ENCODE peak calls at places on chromosomes 11 and 22, in ten cellular contexts. B is A549, A is transverse colon, Z is tibial nerve, T is stomach, Q is ovary, U is SK-N-SH, H is K562, J is esophagus muscularis mucosa, C is HepG2. K is an unnamed sample.

GRCh38 chr22:43127166-43127908 is 15.9 kb downstream of the MCAT start:
- DNase-seq in Q (no peak), Z (no peak), A (peak), T (peak), B (no peak), J (no peak), C (no peak), H (peak), U (no peak), K (no peak)

GRCh38 chr11:103541186-103541795 is 432.1 kb downstream of the DYNC2H1 start:
- DNase-seq in B (peak), Z (no peak), U (no peak), A (no peak), T (no peak), C (no peak), H (no peak), J (peak), Q (no peak), K (no peak)

GRCh38 chr11:122883682-122883981 is 1.1 kb downstream of the JHY start:
- DNase-seq in Z (no peak), C (no peak), A (no peak), J (no peak), Q (no peak), H (no peak), U (no peak), T (no peak), B (no peak), K (no peak)

GRCh38 chr11:63641727-63642126 is 27.5 kb upstream of the PLAAT3 start:
- DNase-seq in Z (no peak), Q (no peak), H (no peak), J (no peak), U (no peak), T (no peak), C (no peak), A (no peak), B (no peak), K (no peak)

GRCh38 chr22:31926086-31926485 is 18.2 kb upstream of the YWHAH start:
- DNase-seq in H (no peak), U (no peak), J (no peak), T (no peak), B (no peak), C (no peak), Q (no peak), Z (no peak), A (no peak), K (no peak)

GRCh38 chr11:113160652-113161051 is 153.7 kb upstream of the TTC12 start:
- DNase-seq in B (no peak), H (no peak), Q (no peak), J (no peak), T (no peak), C (no peak), Z (no peak), U (no peak), A (no peak), K (no peak)

GRCh38 chr11:118287006-118287405 is 17.5 kb upstream of the CD3E start:
- DNase-seq in J (no peak), Z (no peak), U (no peak), Q (no peak), T (no peak), A (no peak), B (no peak), C (no peak), H (no peak), K (no peak)

GRCh38 chr11:95296165-95296564 is 65.2 kb upstream of the SESN3 start:
- DNase-seq in H (no peak), Z (no peak), C (no peak), U (peak), B (no peak), J (no peak), T (peak), A (peak), Q (no peak), K (no peak)

GRCh38 chr22:23781065-23781464 is 5.7 kb upstream of the SMARCB1 start:
- DNase-seq in J (no peak), B (no peak), H (no peak), Q (no peak), Z (no peak), U (peak), T (no peak), C (no peak), A (no peak), K (no peak)

GRCh38 chr11:73570415-73571114 is 27.3 kb downstream of the FAM168A start:
- DNase-seq in B (peak), C (no peak), H (no peak), J (no peak), Z (no peak), U (no peak), Q (no peak), T (no peak), A (no peak), K (no peak)

GRCh38 chr11:11620251-11620965 is 1.4 kb downstream of the GALNT18 start:
- DNase-seq in Z (no peak), T (peak), U (peak), Q (peak), C (no peak), B (peak), J (peak), A (peak), H (no peak), K (peak)

GRCh38 chr11:18617688-18618340 is 16.3 kb downstream of the SPTY2D1 start:
- DNase-seq in A (no peak), C (no peak), J (no peak), B (no peak), Q (no peak), H (no peak), T (no peak), Z (no peak), U (no peak), K (no peak)

GRCh38 chr11:69383372-69383771 is 89.4 kb downstream of the MYEOV start:
- DNase-seq in B (no peak), H (no peak), Q (no peak), J (no peak), Z (no peak), C (no peak), T (peak), U (peak), A (no peak), K (peak)

GRCh38 chr11:70073188-70073817 is 4.8 kb upstream of the ANO1 start:
- DNase-seq in Z (no peak), U (no peak), Q (no peak), H (no peak), C (no peak), B (no peak), T (no peak), J (no peak), A (no peak), K (peak)

GRCh38 chr11:9639099-9639498 is 24.8 kb upstream of the SWAP70 start:
- DNase-seq in T (peak), C (no peak), H (no peak), U (no peak), Q (no peak), A (peak), Z (peak), J (no peak), B (no peak), K (peak)

GRCh38 chr11:108466405-108466804 is 924 bp downstream of the C11orf65 start:
- DNase-seq in C (no peak), H (no peak), J (no peak), Z (no peak), Q (peak), U (no peak), B (no peak), T (no peak), A (peak), K (no peak)

GRCh38 chr11:35800970-35801953 is 138.7 kb downstream of the TRIM44 start:
- DNase-seq in C (no peak), Z (no peak), U (no peak), B (no peak), J (no peak), A (no peak), T (no peak), Q (no peak), H (no peak), K (no peak)

GRCh38 chr22:29570456-29570855 is 10.5 kb downstream of the NIPSNAP1 start:
- DNase-seq in C (no peak), H (no peak), A (no peak), J (no peak), U (no peak), B (no peak), Q (no peak), Z (no peak), T (no peak), K (no peak)

GRCh38 chr11:29272019-29272654 is 744.7 kb downstream of the KCNA4 start:
- DNase-seq in J (no peak), U (no peak), B (peak), A (no peak), C (no peak), Z (no peak), Q (no peak), H (no peak), T (no peak), K (no peak)

GRCh38 chr22:25069758-25070461 is 117.4 kb downstream of the KIAA1671 start:
- DNase-seq in U (no peak), H (no peak), Q (peak), A (no peak), B (no peak), T (no peak), Z (no peak), C (no peak), J (no peak), K (no peak)

GRCh38 chr22:20086101-20086599 is 6.1 kb downstream of the DGCR8 start:
- DNase-seq in C (no peak), B (no peak), H (no peak), U (no peak), J (no peak), A (no peak), Q (no peak), Z (no peak), T (no peak), K (no peak)

GRCh38 chr22:25207553-25208157 is 8.0 kb downstream of the CRYBB3 start:
- DNase-seq in A (no peak), U (no peak), Z (no peak), B (no peak), Q (no peak), H (no peak), C (no peak), J (no peak), T (no peak), K (no peak)

GRCh38 chr11:69979632-69980031 is 98.5 kb upstream of the ANO1 start:
- DNase-seq in B (no peak), Z (no peak), Q (no peak), A (no peak), C (no peak), J (no peak), T (no peak), U (no peak), H (no peak), K (no peak)

GRCh38 chr22:40855960-40856512 is 403 bp downstream of the ST13 start:
- DNase-seq in Z (peak), B (peak), U (peak), C (no peak), A (no peak), Q (no peak), T (peak), H (peak), J (no peak), K (no peak)

GRCh38 chr11:125211191-125211953 is 46.8 kb downstream of the PKNOX2 start:
- DNase-seq in Q (peak), C (no peak), A (no peak), H (no peak), U (no peak), J (no peak), T (no peak), B (no peak), Z (no peak), K (no peak)

GRCh38 chr11:77140231-77140959 is 12.3 kb downstream of the MYO7A start:
- DNase-seq in B (no peak), Q (peak), U (peak), J (no peak), T (no peak), Z (no peak), C (no peak), A (no peak), H (no peak), K (no peak)

GRCh38 chr11:40338739-40339138 is 1120.7 kb downstream of the LRRC4C start:
- DNase-seq in U (no peak), Q (no peak), H (no peak), Z (no peak), T (no peak), J (no peak), C (no peak), A (no peak), B (peak), K (no peak)

GRCh38 chr22:39502109-39502788 is at the start of gene MIEF1:
- DNase-seq in Q (peak), T (peak), A (peak), H (peak), J (peak), B (peak), U (peak), C (peak), Z (peak), K (peak)

GRCh38 chr11:75802913-75803820 is 11.8 kb upstream of the UVRAG start:
- DNase-seq in Z (peak), H (peak), U (peak), J (peak), B (peak), C (peak), Q (peak), A (peak), T (peak), K (peak)

GRCh38 chr11:30889116-30889765 is 303.1 kb upstream of the MPPED2 start:
- DNase-seq in B (no peak), C (no peak), U (no peak), H (no peak), A (no peak), T (no peak), Z (no peak), Q (no peak), J (no peak), K (no peak)

GRCh38 chr11:5234390-5234834 is at the start of gene HBD:
- DNase-seq in T (no peak), A (no peak), Z (no peak), B (no peak), U (no peak), C (no peak), J (no peak), Q (no peak), H (no peak), K (no peak)

GRCh38 chr11:93504110-93505095 is 38.8 kb downstream of the SMCO4 start:
- DNase-seq in T (no peak), U (no peak), C (no peak), A (no peak), J (no peak), Z (no peak), Q (no peak), B (no peak), H (no peak), K (no peak)

GRCh38 chr11:65887723-65888162 is 528 bp downstream of the FIBP start:
- DNase-seq in B (peak), Z (no peak), C (no peak), J (no peak), A (no peak), T (no peak), U (no peak), H (no peak), Q (no peak), K (no peak)

GRCh38 chr22:49724030-49724892 is 103.4 kb downstream of the BRD1 start:
- DNase-seq in Z (no peak), C (no peak), U (peak), A (no peak), Q (no peak), H (peak), B (no peak), T (no peak), J (peak), K (no peak)

GRCh38 chr22:37179622-37180420 is 8.2 kb downstream of the C1QTNF6 start:
- DNase-seq in H (no peak), J (no peak), Z (no peak), Q (peak), A (peak), B (peak), U (no peak), C (no peak), T (no peak), K (no peak)

GRCh38 chr11:104761511-104761910 is 136.7 kb downstream of the CASP12 start:
- DNase-seq in T (no peak), H (no peak), J (no peak), Z (no peak), B (no peak), A (no peak), C (no peak), Q (no peak), U (no peak), K (no peak)

GRCh38 chr11:67195971-67196418 is 70.3 kb upstream of the GRK2 start:
- DNase-seq in C (peak), Q (no peak), T (no peak), B (peak), Z (no peak), J (no peak), U (no peak), A (peak), H (no peak), K (no peak)

GRCh38 chr22:46660604-46661201 is 40.5 kb downstream of the GRAMD4 start:
- DNase-seq in J (no peak), U (peak), B (no peak), Z (no peak), C (peak), T (peak), A (peak), Q (no peak), H (no peak), K (no peak)

GRCh38 chr11:120132645-120133185 is 5.2 kb downstream of the TRIM29 start:
- DNase-seq in C (no peak), T (no peak), B (no peak), J (no peak), Q (no peak), A (peak), H (no peak), Z (no peak), U (peak), K (no peak)
- TF ChIP-seq EP300 in C (no peak), T (no peak), B (no peak), J (no peak), Q (no peak), A (no peak), H (no peak), Z (no peak), U (no peak), K (no peak)

GRCh38 chr22:38304526-38304925 is 12.7 kb downstream of the CSNK1E start:
- DNase-seq in A (no peak), H (no peak), B (no peak), Q (no peak), J (no peak), C (no peak), U (no peak), Z (no peak), T (no peak), K (no peak)
- H3K27ac ChIP-seq in A (peak), H (no peak), B (no peak), Q (no peak), J (peak), C (no peak), U (no peak), Z (peak), T (no peak), K (peak)

GRCh38 chr22:26534166-26534855 is 22.0 kb upstream of the TFIP11 start:
- DNase-seq in B (no peak), A (no peak), J (no peak), T (no peak), U (no peak), C (no peak), Z (no peak), H (no peak), Q (no peak), K (no peak)
- H3K4me3 ChIP-seq in B (no peak), A (no peak), J (no peak), T (no peak), U (no peak), C (no peak), Z (no peak), H (no peak), Q (no peak), K (no peak)

DNA sequence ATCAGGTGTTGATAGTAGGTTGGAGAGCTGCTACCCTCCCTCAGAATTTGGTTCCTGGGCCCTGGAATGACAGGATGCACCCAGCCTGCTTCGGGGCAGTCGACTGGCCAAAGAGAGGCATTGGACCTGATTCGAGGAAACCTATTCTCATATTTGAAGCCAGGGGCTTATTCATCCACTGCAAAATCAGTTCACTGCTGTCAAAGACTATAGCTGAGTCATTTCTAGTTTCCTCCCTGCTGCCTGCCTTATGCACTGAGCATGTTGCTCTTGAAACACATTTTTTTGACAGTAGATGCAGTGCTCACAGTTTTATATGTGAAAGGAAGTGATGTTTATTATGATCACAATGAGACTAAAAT is 565.4 kb downstream of the ETS1 start:
- DNase-seq in A (no peak), B (no peak), U (no peak), Q (no peak), T (no peak), Z (no peak), C (no peak), J (peak), H (no peak), K (no peak)
- TF ChIP-seq EP300 in A (no peak), B (no peak), U (no peak), Q (no peak), T (no peak), Z (no peak), C (no peak), J (no peak), H (no peak), K (no peak)

DNA sequence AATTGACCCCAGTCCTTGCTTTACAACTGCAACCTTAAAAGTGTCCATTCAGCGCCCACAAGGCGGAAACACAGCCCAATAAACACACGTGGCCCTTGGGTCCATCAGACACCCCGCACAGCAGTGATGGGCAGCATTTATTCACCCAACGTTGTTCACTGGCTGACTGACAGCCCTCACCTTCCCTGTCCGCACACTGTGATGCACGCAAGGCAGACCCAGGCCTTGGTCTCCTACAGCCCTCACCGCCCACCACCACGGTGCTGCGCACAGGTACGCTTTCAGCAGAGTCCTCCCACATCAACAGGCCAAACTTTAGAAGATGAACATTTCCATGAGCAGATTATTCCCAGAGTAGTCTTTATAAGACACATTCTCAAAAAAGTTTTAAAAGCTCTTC is 20.7 kb upstream of the PHLDA2 start:
- DNase-seq in H (no peak), U (no peak), C (no peak), B (no peak), A (no peak), T (no peak), Z (no peak), Q (no peak), J (no peak), K (no peak)
- H3K27ac ChIP-seq in H (no peak), U (no peak), C (no peak), B (no peak), A (no peak), T (no peak), Z (no peak), Q (no peak), J (no peak), K (no peak)

K was measured in suprapubic skin.